ENCODE peak calls at places on chromosomes 11 and 22, in ten cellular contexts. W is astrocyte of the spinal cord; Z is MCF 10A; N is Calu3; X is NCI-H748 treated with DMSO at 0.1 percent for 48 hours; B is hippocampal formation; Y is IMR-90; S is pancreas; K is iPS-NIHi11; A is activated T-helper 1 cell treated with anti-CD3 and anti-CD28 coated beads, Interleukin-12 subunit alpha, Interleukin-12 subunit beta, Interleukin-2, Interleukin-4 antibody, amounts not matched to agents 30 ng/mL and 10 ng/mL and 1 ng/mL, durations not matched to agents 14 hours and 24 hours and 36 hours. I is an unnamed sample.

GRCh38 chr11:109405671-109406070 is 16.3 kb upstream of the C11orf87 start:
- DNase-seq in Y (peak), W (peak), K (no peak), N (no peak), A (no peak), X (no peak), Z (peak), B (no peak), S (no peak), I (peak)

GRCh38 chr22:20957691-20958440 is 9.2 kb upstream of the AIFM3 start:
- DNase-seq in K (peak), B (no peak), A (no peak), Y (no peak), Z (peak), S (peak), N (peak), X (no peak), W (no peak), I (peak)

GRCh38 chr11:110098645-110099044 is 5.5 kb downstream of the ZC3H12C start:
- DNase-seq in X (no peak), K (no peak), S (no peak), B (no peak), Z (no peak), N (no peak), Y (peak), A (no peak), W (no peak), I (no peak)

GRCh38 chr22:26713823-26714449 is 56.5 kb downstream of the MIAT start:
- DNase-seq in N (no peak), Z (no peak), S (no peak), Y (no peak), A (no peak), K (no peak), W (peak), B (no peak), X (no peak), I (peak)

GRCh38 chr11:68756171-68756766 is 4.9 kb upstream of the TESMIN start:
- DNase-seq in S (no peak), Z (no peak), W (no peak), B (no peak), N (no peak), A (no peak), Y (peak), K (no peak), X (no peak), I (no peak)

GRCh38 chr11:33256808-33257159 is 397 bp upstream of the HIPK3 start:
- DNase-seq in S (no peak), A (no peak), N (no peak), X (no peak), B (no peak), Z (no peak), K (no peak), W (no peak), Y (no peak), I (no peak)

GRCh38 chr22:30252411-30253204 is 6.0 kb upstream of the LIF start:
- DNase-seq in A (no peak), X (no peak), B (no peak), Y (no peak), S (no peak), Z (peak), K (no peak), W (no peak), N (peak), I (peak)

GRCh38 chr11:130128626-130129025 is 31.0 kb upstream of the ST14 start:
- DNase-seq in X (no peak), A (no peak), N (no peak), B (no peak), Y (no peak), S (no peak), K (no peak), W (no peak), Z (no peak), I (no peak)

GRCh38 chr11:30046211-30046945 is 29.5 kb upstream of the KCNA4 start:
- DNase-seq in N (no peak), A (no peak), K (peak), B (no peak), Z (no peak), S (no peak), W (no peak), Y (no peak), X (no peak), I (no peak)

GRCh38 chr11:416757-417621 is 2.2 kb upstream of the SIGIRR start:
- DNase-seq in X (peak), A (peak), S (peak), B (no peak), Y (no peak), K (peak), W (no peak), Z (peak), N (peak), I (no peak)

GRCh38 chr22:30717331-30717921 is 22.8 kb downstream of the OSBP2 start:
- DNase-seq in A (no peak), K (no peak), N (no peak), X (no peak), B (no peak), Y (peak), Z (peak), W (peak), S (no peak), I (peak)

GRCh38 chr11:118086913-118087768 is at the start of gene SMIM35:
- DNase-seq in W (no peak), B (no peak), X (peak), S (no peak), Y (no peak), Z (no peak), K (no peak), A (no peak), N (no peak), I (no peak)

GRCh38 chr11:8775341-8776133 is 92.9 kb downstream of the RPL27A start:
- DNase-seq in Y (no peak), N (no peak), X (no peak), W (no peak), S (no peak), Z (no peak), A (no peak), K (no peak), B (no peak), I (peak)

GRCh38 chr11:123064268-123064657 is 2.3 kb upstream of the HSPA8 start:
- DNase-seq in Z (no peak), A (no peak), X (no peak), Y (no peak), K (no peak), N (no peak), S (no peak), B (no peak), W (no peak), I (no peak)

GRCh38 chr11:112082729-112083128 is 3.8 kb downstream of the TIMM8B start:
- DNase-seq in N (no peak), B (no peak), X (no peak), K (no peak), Y (peak), W (peak), A (no peak), S (no peak), Z (peak), I (peak)

GRCh38 chr22:25021976-25022711 is 69.6 kb downstream of the KIAA1671 start:
- DNase-seq in A (no peak), W (no peak), X (no peak), B (no peak), Z (no peak), K (no peak), N (no peak), Y (no peak), S (peak), I (no peak)

GRCh38 chr22:20295262-20296064 is 24.4 kb downstream of the DGCR6L start:
- DNase-seq in K (no peak), Y (no peak), B (no peak), W (no peak), S (no peak), N (no peak), A (no peak), Z (no peak), X (no peak), I (no peak)

GRCh38 chr22:41405588-41405987 is 23.8 kb downstream of the TEF start:
- DNase-seq in S (no peak), A (no peak), B (no peak), X (no peak), W (no peak), Y (no peak), Z (no peak), N (no peak), K (no peak), I (no peak)

GRCh38 chr11:22976146-22976545 is 115.9 kb upstream of the CCDC179 start:
- DNase-seq in A (no peak), Z (peak), S (no peak), N (peak), W (peak), B (no peak), Y (peak), K (no peak), X (no peak), I (peak)

GRCh38 chr11:119764108-119764874 is 35.3 kb upstream of the NECTIN1 start:
- DNase-seq in X (no peak), K (no peak), Y (peak), N (peak), W (peak), S (no peak), A (no peak), B (peak), Z (no peak), I (peak)

GRCh38 chr22:46694423-46695170 is 43.5 kb downstream of the CERK start:
- DNase-seq in S (no peak), X (no peak), A (no peak), B (no peak), Z (no peak), N (no peak), W (no peak), K (no peak), Y (no peak), I (no peak)

GRCh38 chr11:113697798-113698407 is 8.2 kb downstream of the TMPRSS5 start:
- DNase-seq in Z (no peak), K (no peak), A (no peak), W (no peak), Y (no peak), X (no peak), B (no peak), N (no peak), S (no peak), I (peak)

GRCh38 chr11:72041364-72042058 is 38.8 kb downstream of the NUMA1 start:
- DNase-seq in B (peak), X (peak), K (peak), S (peak), Y (peak), W (peak), Z (peak), N (peak), A (peak), I (peak)

GRCh38 chr11:32722255-32722654 is 72.2 kb downstream of the CCDC73 start:
- DNase-seq in B (no peak), W (no peak), X (no peak), Z (no peak), N (no peak), A (no peak), K (no peak), S (no peak), Y (no peak), I (no peak)

GRCh38 chr11:134120921-134121526 is 52.2 kb downstream of the JAM3 start:
- DNase-seq in X (no peak), Z (no peak), B (peak), K (no peak), Y (peak), W (no peak), N (no peak), S (no peak), A (no peak), I (peak)

GRCh38 chr22:30347255-30347892 is 9.3 kb downstream of the SF3A1 start:
- DNase-seq in W (no peak), B (no peak), K (no peak), N (no peak), S (no peak), Y (no peak), Z (no peak), A (no peak), X (no peak), I (no peak)

GRCh38 chr22:37560682-37561208 is 465 bp downstream of the CDC42EP1 start:
- DNase-seq in K (peak), X (no peak), W (peak), Z (peak), B (peak), N (peak), Y (peak), S (peak), A (no peak), I (peak)